ENCODE peak calls at places on chromosomes 7 and 10, in eight cellular contexts. One of them, this sample, is unnamed.

GRCh38 chr10:108791794-108792474 is 1131.4 kb downstream of the XPNPEP1 start:
- DNase-seq in PC-3: peak; percentile 67
- DNase-seq in HCT116: no peak
- DNase-seq in ovary: no peak
- DNase-seq in heart right ventricle: no peak
- DNase-seq in endodermal cell: no peak
- DNase-seq in lung: no peak
- DNase-seq in cardiac muscle cell: no peak
- DNase-seq in this sample: no peak

GRCh38 chr7:140534743-140535142 is 55.4 kb upstream of the MKRN1 start:
- DNase-seq in lung: no peak
- DNase-seq in ovary: no peak
- DNase-seq in heart right ventricle: peak; percentile 24
- DNase-seq in PC-3: no peak
- DNase-seq in cardiac muscle cell: no peak
- DNase-seq in endodermal cell: no peak
- DNase-seq in HCT116: no peak
- DNase-seq in this sample: no peak

GRCh38 chr7:27248911-27249723 is 6.5 kb downstream of the EVX1 start:
- DNase-seq in cardiac muscle cell: no peak
- DNase-seq in ovary: no peak
- DNase-seq in HCT116: no peak
- DNase-seq in heart right ventricle: no peak
- DNase-seq in PC-3: no peak
- DNase-seq in endodermal cell: no peak
- DNase-seq in lung: no peak
- DNase-seq in this sample: no peak

GRCh38 chr7:28812641-28813040 is 145.5 kb downstream of the TRIL start:
- DNase-seq in ovary: no peak
- DNase-seq in lung: no peak
- DNase-seq in heart right ventricle: no peak
- DNase-seq in endodermal cell: no peak
- DNase-seq in HCT116: no peak
- DNase-seq in cardiac muscle cell: no peak
- DNase-seq in PC-3: no peak
- DNase-seq in this sample: no peak

GRCh38 chr7:54811016-54811924 is 52.3 kb upstream of the SEC61G start:
- DNase-seq in heart right ventricle: no peak
- DNase-seq in ovary: no peak
- DNase-seq in PC-3: peak; percentile 26
- DNase-seq in cardiac muscle cell: no peak
- DNase-seq in HCT116: no peak
- DNase-seq in lung: no peak
- DNase-seq in endodermal cell: no peak
- DNase-seq in this sample: no peak

GRCh38 chr7:117974891-117975290 is 101.7 kb upstream of the CTTNBP2 start:
- DNase-seq in lung: no peak
- DNase-seq in cardiac muscle cell: no peak
- DNase-seq in HCT116: no peak
- DNase-seq in endodermal cell: no peak
- DNase-seq in PC-3: no peak
- DNase-seq in heart right ventricle: no peak
- DNase-seq in ovary: no peak
- DNase-seq in this sample: no peak

GRCh38 chr7:45145881-45146280 is 11.7 kb upstream of the RAMP3 start:
- DNase-seq in endodermal cell: peak; percentile 22
- DNase-seq in PC-3: no peak
- DNase-seq in HCT116: no peak
- DNase-seq in heart right ventricle: no peak
- DNase-seq in cardiac muscle cell: no peak
- DNase-seq in ovary: no peak
- DNase-seq in lung: no peak
- DNase-seq in this sample: no peak

GRCh38 chr10:64079341-64079740 is 558.1 kb downstream of the REEP3 start:
- DNase-seq in cardiac muscle cell: no peak
- DNase-seq in HCT116: no peak
- DNase-seq in endodermal cell: no peak
- DNase-seq in lung: no peak
- DNase-seq in PC-3: no peak
- DNase-seq in heart right ventricle: no peak
- DNase-seq in ovary: no peak
- DNase-seq in this sample: no peak

GRCh38 chr7:128236924-128237586 is 4.0 kb upstream of the LEP start:
- DNase-seq in heart right ventricle: no peak
- DNase-seq in ovary: no peak
- DNase-seq in endodermal cell: no peak
- DNase-seq in HCT116: no peak
- DNase-seq in PC-3: peak; percentile 92
- DNase-seq in lung: peak; percentile 33
- DNase-seq in cardiac muscle cell: no peak
- DNase-seq in this sample: no peak

GRCh38 chr10:129853236-129853946 is 110.7 kb downstream of the EBF3 start:
- DNase-seq in cardiac muscle cell: no peak
- DNase-seq in HCT116: no peak
- DNase-seq in heart right ventricle: no peak
- DNase-seq in ovary: no peak
- DNase-seq in lung: no peak
- DNase-seq in endodermal cell: no peak
- DNase-seq in PC-3: peak; percentile 19
- DNase-seq in this sample: no peak

GRCh38 chr10:70115948-70116682 is 16.5 kb downstream of the AIFM2 start:
- DNase-seq in PC-3: peak; percentile 86
- DNase-seq in endodermal cell: peak; percentile 91
- DNase-seq in cardiac muscle cell: peak; percentile 79
- DNase-seq in ovary: peak; percentile 65
- DNase-seq in heart right ventricle: peak; percentile 30
- DNase-seq in lung: peak; percentile 60
- DNase-seq in HCT116: peak; percentile 21
- DNase-seq in this sample: peak; percentile 62

GRCh38 chr7:130554481-130554880 is 62.6 kb downstream of the MEST start:
- DNase-seq in heart right ventricle: no peak
- DNase-seq in PC-3: no peak
- DNase-seq in ovary: no peak
- DNase-seq in HCT116: no peak
- DNase-seq in lung: no peak
- DNase-seq in endodermal cell: no peak
- DNase-seq in cardiac muscle cell: no peak
- DNase-seq in this sample: no peak

GRCh38 chr10:10803273-10803672 is 214.4 kb upstream of the CELF2 start:
- DNase-seq in cardiac muscle cell: no peak
- DNase-seq in PC-3: no peak
- DNase-seq in lung: no peak
- DNase-seq in ovary: peak; percentile 37
- DNase-seq in HCT116: no peak
- DNase-seq in endodermal cell: no peak
- DNase-seq in heart right ventricle: no peak
- DNase-seq in this sample: no peak

GRCh38 chr7:47670738-47671137 is 88.8 kb upstream of the TNS3 start:
- DNase-seq in cardiac muscle cell: no peak
- DNase-seq in lung: no peak
- DNase-seq in heart right ventricle: no peak
- DNase-seq in PC-3: no peak
- DNase-seq in endodermal cell: no peak
- DNase-seq in HCT116: no peak
- DNase-seq in ovary: no peak
- DNase-seq in this sample: no peak

GRCh38 chr7:103577059-103577458 is 131.1 kb upstream of the SLC26A5 start:
- DNase-seq in endodermal cell: no peak
- DNase-seq in heart right ventricle: no peak
- DNase-seq in PC-3: no peak
- DNase-seq in ovary: no peak
- DNase-seq in HCT116: no peak
- DNase-seq in lung: no peak
- DNase-seq in cardiac muscle cell: no peak
- DNase-seq in this sample: no peak

GRCh38 chr7:37100735-37101331 is 347.8 kb downstream of the ELMO1 start:
- DNase-seq in ovary: no peak
- DNase-seq in heart right ventricle: no peak
- DNase-seq in lung: no peak
- DNase-seq in cardiac muscle cell: peak; percentile 82
- DNase-seq in HCT116: no peak
- DNase-seq in PC-3: no peak
- DNase-seq in endodermal cell: no peak
- DNase-seq in this sample: no peak

GRCh38 chr7:100195222-100195621 is 17.5 kb downstream of the STAG3 start:
- DNase-seq in HCT116: no peak
- DNase-seq in PC-3: no peak
- DNase-seq in heart right ventricle: no peak
- DNase-seq in cardiac muscle cell: no peak
- DNase-seq in ovary: no peak
- DNase-seq in lung: no peak
- DNase-seq in endodermal cell: no peak
- DNase-seq in this sample: no peak

GRCh38 chr7:150450491-150450992 is at the start of gene GIMAP8:
- DNase-seq in cardiac muscle cell: no peak
- DNase-seq in HCT116: no peak
- DNase-seq in PC-3: no peak
- DNase-seq in endodermal cell: peak; percentile 49
- DNase-seq in heart right ventricle: peak; percentile 80
- DNase-seq in lung: peak; percentile 60
- DNase-seq in ovary: no peak
- DNase-seq in this sample: peak; percentile 40

GRCh38 chr10:103445767-103446567 is 6.2 kb downstream of the CALHM2 start:
- DNase-seq in endodermal cell: no peak
- DNase-seq in heart right ventricle: peak; percentile 82
- DNase-seq in cardiac muscle cell: no peak
- DNase-seq in HCT116: no peak
- DNase-seq in PC-3: no peak
- DNase-seq in ovary: peak; percentile 86
- DNase-seq in lung: peak; percentile 64
- DNase-seq in this sample: no peak

GRCh38 chr7:102834466-102834865 is 78.3 kb upstream of the LRRC17 start:
- DNase-seq in heart right ventricle: no peak
- DNase-seq in PC-3: peak; percentile 33
- DNase-seq in endodermal cell: no peak
- DNase-seq in cardiac muscle cell: no peak
- DNase-seq in HCT116: no peak
- DNase-seq in lung: no peak
- DNase-seq in ovary: no peak
- DNase-seq in this sample: no peak

DNA sequence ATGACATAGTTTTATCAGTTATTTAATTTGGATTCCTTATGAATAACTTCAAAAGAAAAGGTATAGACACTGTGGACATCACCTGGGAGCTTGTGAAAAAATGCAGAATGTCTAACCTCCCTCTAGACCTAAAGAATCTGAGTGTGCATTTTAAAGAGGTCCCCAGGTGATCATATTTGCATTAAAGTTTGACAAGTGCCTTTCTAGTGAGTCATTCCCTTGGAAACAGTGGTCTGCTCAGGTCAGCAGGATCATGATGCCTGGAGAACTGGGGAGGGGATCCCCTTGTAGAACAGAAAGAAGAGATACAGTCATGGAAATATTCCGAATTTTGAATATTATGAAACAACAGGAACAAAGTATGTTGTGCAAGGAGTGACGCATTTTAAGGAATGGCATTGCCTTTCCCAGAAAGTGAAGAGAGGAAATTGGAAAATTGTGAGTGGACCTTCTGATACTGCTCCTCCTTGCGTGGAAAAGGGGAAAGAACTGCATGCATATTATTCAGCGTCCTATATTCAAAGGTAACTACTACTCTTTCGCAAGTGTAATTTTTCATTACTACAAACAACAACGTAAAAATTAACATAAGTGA is 4.6 kb downstream of the STEAP2 start:
- DNase-seq in ovary: no peak
- DNase-seq in heart right ventricle: no peak
- DNase-seq in endodermal cell: no peak
- DNase-seq in lung: no peak
- DNase-seq in HCT116: no peak
- DNase-seq in PC-3: peak; percentile 12
- DNase-seq in cardiac muscle cell: no peak
- DNase-seq in this sample: no peak
- H3K9me3 ChIP-seq in ovary: no peaks in the 10 kb centered on the region
- H3K9me3 ChIP-seq in heart right ventricle: no peaks in the 10 kb centered on the region
- H3K9me3 ChIP-seq in endodermal cell: no peaks in the 10 kb centered on the region
- H3K9me3 ChIP-seq in lung: peaks cover 2% of the 10 kb centered on the region
- H3K9me3 ChIP-seq in HCT116: no peaks in the 10 kb centered on the region
- H3K9me3 ChIP-seq in PC-3: no peaks in the 10 kb centered on the region
- H3K9me3 ChIP-seq in cardiac muscle cell: no peaks in the 10 kb centered on the region
- H3K9me3 ChIP-seq in this sample: no peaks in the 10 kb centered on the region

DNA sequence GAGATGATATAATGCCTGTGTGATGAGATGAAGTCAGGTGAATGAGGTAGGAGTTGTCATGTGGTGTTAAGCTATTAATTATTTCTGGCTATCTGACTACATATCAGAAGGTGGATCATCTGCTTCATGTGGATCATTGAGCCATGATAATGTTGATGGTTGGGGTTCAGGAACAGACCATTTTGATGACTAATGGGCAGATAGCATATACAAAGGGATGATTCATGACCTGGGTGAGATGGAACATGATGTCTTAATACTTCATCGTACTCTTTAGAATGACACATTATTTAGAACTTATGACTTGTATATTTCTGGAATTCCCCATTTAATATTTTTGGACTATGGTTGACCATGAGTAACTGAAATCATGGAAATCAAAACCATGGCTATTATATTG is 155.1 kb downstream of the OR13A1 start:
- DNase-seq in HCT116: no peak
- DNase-seq in cardiac muscle cell: no peak
- DNase-seq in ovary: no peak
- DNase-seq in endodermal cell: no peak
- DNase-seq in lung: no peak
- DNase-seq in heart right ventricle: no peak
- DNase-seq in PC-3: peak; percentile 26
- DNase-seq in this sample: no peak
- H3K27ac ChIP-seq in HCT116: no peak overlapping the region
- H3K27ac ChIP-seq in cardiac muscle cell: no peak overlapping the region
- H3K27ac ChIP-seq in ovary: no peak overlapping the region
- H3K27ac ChIP-seq in endodermal cell: no peak overlapping the region
- H3K27ac ChIP-seq in lung: no peak overlapping the region
- H3K27ac ChIP-seq in heart right ventricle: no peak overlapping the region
- H3K27ac ChIP-seq in PC-3: no peak overlapping the region
- H3K27ac ChIP-seq in this sample: no peak overlapping the region

GRCh38 chr10:48525956-48526355 is 78.9 kb downstream of the ARHGAP22 start:
- DNase-seq in cardiac muscle cell: no peak
- DNase-seq in heart right ventricle: no peak
- DNase-seq in lung: no peak
- DNase-seq in HCT116: no peak
- DNase-seq in PC-3: no peak
- DNase-seq in endodermal cell: peak; percentile 41
- DNase-seq in ovary: no peak
- DNase-seq in this sample: no peak
- H3K4me3 ChIP-seq in cardiac muscle cell: no peak overlapping the region
- H3K4me3 ChIP-seq in heart right ventricle: no peak overlapping the region
- H3K4me3 ChIP-seq in lung: no peak overlapping the region
- H3K4me3 ChIP-seq in HCT116: no peak overlapping the region
- H3K4me3 ChIP-seq in PC-3: no peak overlapping the region
- H3K4me3 ChIP-seq in endodermal cell: no peak overlapping the region
- H3K4me3 ChIP-seq in ovary: no peak overlapping the region
- H3K4me3 ChIP-seq in this sample: no peak overlapping the region

DNA sequence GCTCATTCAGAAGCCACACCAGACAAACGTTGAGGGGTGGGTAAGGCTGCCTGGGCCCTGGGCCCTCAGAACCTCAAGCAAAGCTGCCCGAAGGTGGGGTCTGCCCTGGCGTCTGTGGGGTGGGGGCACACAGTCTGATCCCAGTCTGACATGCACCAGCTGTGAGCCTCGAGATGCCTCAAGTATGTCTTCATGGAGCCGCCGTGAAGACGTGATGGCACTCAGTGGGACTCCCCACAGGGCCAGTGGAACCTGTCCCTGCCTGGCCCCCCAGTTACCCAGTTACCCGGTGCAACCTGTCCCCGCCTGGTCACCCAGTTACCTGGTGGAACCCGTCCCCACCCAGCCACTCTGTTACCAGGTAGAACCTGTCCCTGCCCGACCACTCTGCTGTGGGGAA is 351.2 kb downstream of the PTPRN2 start:
- DNase-seq in endodermal cell: no peak
- DNase-seq in HCT116: no peak
- DNase-seq in heart right ventricle: no peak
- DNase-seq in ovary: no peak
- DNase-seq in lung: no peak
- DNase-seq in cardiac muscle cell: no peak
- DNase-seq in PC-3: no peak
- DNase-seq in this sample: no peak
- H3K9me3 ChIP-seq in endodermal cell: peaks cover 64% of the 10 kb centered on the region
- H3K9me3 ChIP-seq in HCT116: no peaks in the 10 kb centered on the region
- H3K9me3 ChIP-seq in heart right ventricle: peaks cover 17% of the 10 kb centered on the region
- H3K9me3 ChIP-seq in ovary: no peaks in the 10 kb centered on the region
- H3K9me3 ChIP-seq in lung: peaks cover 2% of the 10 kb centered on the region
- H3K9me3 ChIP-seq in cardiac muscle cell: no peaks in the 10 kb centered on the region
- H3K9me3 ChIP-seq in PC-3: no peaks in the 10 kb centered on the region
- H3K9me3 ChIP-seq in this sample: no peaks in the 10 kb centered on the region